ENCODE peak calls at places on chromosomes 2 and 18, in five cellular contexts. Y is A549, P is IMR-90, E is SK-N-SH, S is GM12878. D is an unnamed sample.

GRCh38 chr18:34701911-34702310 is 8.2 kb upstream of the DTNA start:
- DNase-seq in Y (no peak), P (no peak), S (no peak), E (no peak), D (no peak)

GRCh38 chr2:51079945-51080344 is 48.0 kb upstream of the NRXN1 start:
- DNase-seq in E (no peak), P (peak), Y (no peak), S (no peak), D (no peak)

GRCh38 chr2:133941666-133942065 is 312.2 kb upstream of the MGAT5 start:
- DNase-seq in Y (no peak), E (no peak), P (peak), S (no peak), D (no peak)

GRCh38 chr2:112643488-112643887 is 2.3 kb upstream of the SLC20A1 start:
- DNase-seq in S (no peak), Y (no peak), E (no peak), P (no peak), D (no peak)

GRCh38 chr18:33578371-33579146 is 540 bp downstream of the ASXL3 start:
- DNase-seq in S (no peak), P (no peak), E (no peak), Y (no peak), D (peak)

GRCh38 chr2:73985318-73986084 is 791 bp downstream of the TET3 start:
- DNase-seq in S (no peak), E (peak), Y (peak), P (no peak), D (peak)

GRCh38 chr2:139992078-139992477 is 1211.9 kb upstream of the NXPH2 start:
- DNase-seq in S (no peak), Y (no peak), E (no peak), P (no peak), D (peak)

GRCh38 chr2:47266939-47267338 is 111.8 kb upstream of the STPG4 start:
- DNase-seq in E (no peak), Y (no peak), P (no peak), S (no peak), D (no peak)

GRCh38 chr2:128783896-128784295 is 465.2 kb upstream of the HS6ST1 start:
- DNase-seq in P (no peak), S (no peak), E (no peak), Y (no peak), D (no peak)

GRCh38 chr2:222142027-222142426 is 156.8 kb downstream of the PAX3 start:
- DNase-seq in E (no peak), Y (no peak), P (no peak), S (no peak), D (no peak)

GRCh38 chr2:209094221-209094620 is 329.6 kb upstream of the MAP2 start:
- DNase-seq in E (no peak), P (no peak), Y (no peak), S (no peak), D (no peak)

DNA sequence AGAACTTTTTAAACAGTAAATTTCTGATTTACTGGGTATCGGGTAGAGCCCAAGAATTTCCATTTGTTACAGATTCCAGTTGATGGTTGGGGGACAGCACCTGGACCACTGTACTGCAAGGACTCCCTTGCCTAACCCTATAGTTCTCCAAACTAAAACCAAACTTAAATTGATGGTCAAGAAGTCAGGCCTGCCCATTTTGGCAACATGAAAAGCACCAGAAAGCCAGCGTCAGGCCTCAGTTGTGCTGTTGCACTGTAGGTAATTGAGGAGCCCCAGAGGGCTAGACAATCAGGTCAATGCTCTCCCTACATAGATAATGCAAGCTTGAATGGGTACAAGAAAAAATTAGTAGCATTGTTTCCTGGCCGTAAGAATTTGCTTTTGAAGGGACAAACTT is 40.5 kb downstream of the NOP58 start:
- DNase-seq in S (no peak), P (no peak), Y (no peak), E (no peak), D (no peak)
- TF ChIP-seq SMC3 in S (no peak), P (no peak), Y (no peak), E (no peak), D (no peak)

DNA sequence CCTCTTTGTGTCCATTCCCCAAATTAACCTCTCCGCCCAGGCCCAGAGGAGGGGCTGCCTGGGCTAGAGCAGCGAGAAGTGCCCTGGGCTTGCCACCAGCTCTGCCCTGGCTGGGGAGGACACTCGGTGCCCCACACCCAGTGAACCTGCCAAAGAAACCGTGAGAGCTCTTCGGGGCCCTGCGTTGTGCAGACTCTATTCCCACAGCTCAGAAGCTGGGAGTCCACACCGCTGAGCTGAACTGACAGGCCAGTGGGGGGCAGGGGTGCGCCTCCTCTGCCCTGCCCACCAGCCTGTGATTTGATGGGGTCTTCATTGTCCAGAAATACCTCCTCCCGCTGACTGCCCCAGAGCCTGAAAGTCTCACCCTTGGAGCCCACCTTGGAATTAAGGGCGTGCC is 13.5 kb downstream of the KHK start:
- DNase-seq in P (no peak), E (peak), S (no peak), Y (no peak), D (no peak)
- TF ChIP-seq SMC3 in P (no peak), E (no peak), S (no peak), Y (no peak), D (no peak)

DNA sequence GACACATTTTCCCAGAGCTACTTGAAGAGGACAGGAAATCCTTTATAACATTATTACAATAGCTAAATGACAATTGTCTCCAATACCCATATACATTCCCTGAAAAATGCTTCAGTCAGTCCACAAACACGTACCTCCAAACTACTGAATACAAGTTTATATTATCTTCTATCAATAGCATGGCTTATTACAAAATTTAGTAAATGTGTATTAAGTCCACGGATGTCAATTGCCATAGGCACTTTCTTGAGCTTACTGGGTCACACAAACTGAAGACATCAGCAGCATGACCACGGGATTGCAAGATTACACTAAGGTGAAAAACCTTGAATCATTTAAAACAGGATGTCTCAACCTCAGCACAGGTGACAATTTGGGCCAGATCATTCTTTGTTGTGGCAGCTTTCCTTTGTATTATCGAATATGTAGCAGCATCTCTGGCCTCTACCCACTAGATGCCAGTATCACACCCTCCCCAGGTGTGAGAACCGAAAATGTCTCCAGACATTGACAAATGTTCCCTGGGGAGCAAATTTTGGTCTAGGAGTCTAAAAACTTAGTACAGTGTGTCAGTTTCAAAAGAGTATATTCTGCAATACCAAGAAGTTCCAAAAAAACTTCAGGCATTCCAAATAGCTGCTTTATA is 1.4 kb downstream of the MBD2 start:
- DNase-seq in E (no peak), Y (peak), S (peak), P (no peak), D (peak)
- TF ChIP-seq SMC3 in E (no peak), Y (no peak), S (peak), P (no peak), D (no peak)

GRCh38 chr2:239824866-239825704 is 200.1 kb downstream of the NDUFA10 start:
- DNase-seq in S (no peak), P (no peak), E (peak), Y (no peak), D (no peak)
- TF ChIP-seq SMC3 in S (no peak), P (no peak), E (no peak), Y (no peak), D (no peak)

DNA sequence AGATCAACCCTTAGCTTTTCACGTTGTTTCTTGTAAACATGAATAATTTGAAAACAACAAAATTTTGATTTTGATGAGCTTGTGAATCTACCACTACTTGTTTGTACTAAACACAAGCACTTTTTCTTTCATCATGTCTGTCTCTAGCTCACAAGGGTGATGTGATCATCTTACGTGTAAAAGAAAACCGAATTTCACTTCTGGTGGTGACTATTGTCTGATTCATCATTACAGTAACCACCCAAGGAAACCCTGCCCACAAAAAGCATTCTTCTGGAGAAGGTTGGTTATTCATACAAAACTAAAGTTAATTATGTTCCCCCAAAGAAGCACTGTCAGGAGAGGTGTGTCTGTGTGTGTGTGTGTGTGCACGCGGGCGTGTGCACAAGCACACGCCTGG is 285.4 kb downstream of the ZNF516 start:
- DNase-seq in S (no peak), P (peak), Y (no peak), E (no peak), D (no peak)
- TF ChIP-seq SMC3 in S (no peak), P (no peak), Y (no peak), E (no peak), D (no peak)

GRCh38 chr2:30026091-30027055 is 105.0 kb upstream of the ALK start:
- DNase-seq in S (no peak), E (peak), Y (peak), P (peak), D (peak)

GRCh38 chr2:30034052-30034775 is 112.6 kb upstream of the YPEL5 start:
- DNase-seq in E (no peak), S (no peak), Y (no peak), P (no peak), D (no peak)

GRCh38 chr2:30029804-30030203 is 108.4 kb upstream of the ALK start:
- DNase-seq in S (no peak), E (peak), P (no peak), Y (no peak), D (no peak)

GRCh38 chr2:30031184-30031583 is 109.8 kb upstream of the ALK start:
- DNase-seq in S (no peak), P (no peak), Y (no peak), E (no peak), D (no peak)

GRCh38 chr2:30030361-30030760 is 109.0 kb upstream of the ALK start:
- DNase-seq in S (no peak), E (no peak), P (no peak), Y (no peak), D (no peak)
- TF ChIP-seq SMC3 in S (no peak), E (no peak), P (no peak), Y (no peak), D (no peak)

DNA sequence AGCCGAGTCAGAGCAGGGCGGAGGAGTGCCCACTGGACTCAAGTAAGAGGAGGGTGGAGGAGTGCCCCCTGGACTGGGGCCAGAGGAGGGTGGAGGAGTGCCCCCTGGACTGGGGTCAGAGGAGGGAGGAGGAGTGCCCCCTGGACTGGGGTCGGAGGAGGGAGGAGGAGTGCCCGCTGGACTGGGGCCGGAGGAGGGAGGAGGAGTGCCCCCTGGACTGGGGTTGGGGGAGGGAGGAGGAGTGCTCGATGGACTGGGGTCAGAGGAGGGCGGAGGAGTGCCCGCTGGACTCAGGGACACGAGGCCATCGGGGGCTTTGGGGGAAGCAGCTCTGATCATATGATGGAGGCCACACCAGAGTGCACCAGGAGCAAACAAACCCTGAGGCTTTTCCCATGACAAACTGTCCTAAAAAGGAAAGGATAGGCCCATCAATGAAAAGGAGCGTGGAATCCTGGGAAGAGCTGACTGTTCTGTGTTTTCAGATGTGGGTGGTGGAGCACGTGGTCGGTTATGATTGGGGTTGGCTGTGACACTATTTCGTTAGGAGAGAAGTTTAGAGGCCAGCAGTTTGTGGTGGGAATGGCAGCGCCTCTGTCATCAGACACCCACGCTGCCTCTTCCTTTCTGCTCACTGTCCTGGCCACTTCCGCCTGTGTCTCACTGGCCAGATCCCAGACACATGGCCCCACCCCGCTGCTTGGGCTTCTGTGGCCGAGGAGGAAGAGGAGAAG is 24.5 kb upstream of the HPCAL1 start:
- DNase-seq in E (no peak), P (peak), Y (no peak), S (no peak), D (peak)
- TF ChIP-seq SMC3 in E (no peak), P (no peak), Y (no peak), S (no peak), D (no peak)